ENCODE peak calls at places on chromosomes 11 and 22, in five cellular contexts. S, V, Q, N and B are unnamed samples.

GRCh38 chr22:32281092-32281491 is 25.9 kb upstream of the SLC5A4 start:
- DNase-seq in S (peak), V (no peak), Q (no peak), N (no peak), B (no peak)

GRCh38 chr11:35082322-35083180 is 56.4 kb upstream of the CD44 start:
- DNase-seq in S (peak), V (no peak), Q (peak), N (peak), B (no peak)

GRCh38 chr11:44519989-44520737 is 45.3 kb upstream of the CD82 start:
- DNase-seq in S (no peak), V (no peak), Q (no peak), N (no peak), B (no peak)

GRCh38 chr11:130550984-130551383 is 102.5 kb downstream of the ADAMTS15 start:
- DNase-seq in S (no peak), V (no peak), Q (no peak), N (no peak), B (no peak)

GRCh38 chr22:48741540-48741939 is 1086.1 kb downstream of the BRD1 start:
- DNase-seq in S (no peak), V (no peak), Q (no peak), N (peak), B (no peak)

GRCh38 chr11:60928563-60929001 is 4.3 kb downstream of the TMEM132A start:
- DNase-seq in S (no peak), V (no peak), Q (no peak), N (peak), B (no peak)

GRCh38 chr11:32890843-32891656 is 1.6 kb upstream of the QSER1 start:
- DNase-seq in S (no peak), V (no peak), Q (no peak), N (no peak), B (no peak)

GRCh38 chr11:71101046-71101445 is 151.3 kb downstream of the SHANK2 start:
- DNase-seq in S (no peak), V (no peak), Q (no peak), N (peak), B (no peak)

GRCh38 chr11:45145421-45146071 is 893 bp upstream of the PRDM11 start:
- DNase-seq in S (peak), V (no peak), Q (no peak), N (peak), B (no peak)

GRCh38 chr11:69499216-69499945 is 17.9 kb downstream of the LINC01488 start:
- DNase-seq in S (no peak), V (no peak), Q (no peak), N (peak), B (no peak)

GRCh38 chr11:68042219-68043028 is 3.6 kb downstream of the TCIRG1 start:
- DNase-seq in S (no peak), V (no peak), Q (no peak), N (no peak), B (no peak)

GRCh38 chr11:10064828-10065227 is 229.2 kb downstream of the SBF2 start:
- DNase-seq in S (no peak), V (no peak), Q (no peak), N (no peak), B (no peak)

GRCh38 chr11:12244156-12244555 is 133.2 kb upstream of the PARVA start:
- DNase-seq in S (no peak), V (peak), Q (no peak), N (no peak), B (no peak)

GRCh38 chr11:67085617-67086016 is 29.0 kb downstream of the RHOD start:
- DNase-seq in S (no peak), V (no peak), Q (no peak), N (no peak), B (no peak)

GRCh38 chr11:94060401-94060800 is 39.2 kb downstream of the HEPHL1 start:
- DNase-seq in S (peak), V (no peak), Q (no peak), N (no peak), B (no peak)

GRCh38 chr22:23215294-23216204 is 35.2 kb downstream of the BCR start:
- DNase-seq in S (peak), V (no peak), Q (no peak), N (no peak), B (no peak)